ENCODE peak calls at places on chromosome 18, in five cellular contexts. One of them, this sample, is unnamed.

GRCh38 chr18:8084160-8084559 is 517.0 kb downstream of the PTPRM start:
- DNase-seq in heart left ventricle: peak
- DNase-seq in sigmoid colon: no peak
- DNase-seq in fibroblast of gingiva: peak
- DNase-seq in stimulated activated CD4-positive, alpha-beta T cell treated with anti-CD3 and anti-CD28 coated beads, Interleukin-4, amount 100 ng/mL, for 4 hours: no peak
- DNase-seq in this sample: no peak

GRCh38 chr18:22342625-22343024 is 75.1 kb downstream of the CTAGE1 start:
- DNase-seq in heart left ventricle: no peak
- DNase-seq in sigmoid colon: no peak
- DNase-seq in fibroblast of gingiva: no peak
- DNase-seq in stimulated activated CD4-positive, alpha-beta T cell treated with anti-CD3 and anti-CD28 coated beads, Interleukin-4, amount 100 ng/mL, for 4 hours: no peak
- DNase-seq in this sample: no peak

GRCh38 chr18:34514238-34514637 is 195.9 kb upstream of the DTNA start:
- DNase-seq in heart left ventricle: no peak
- DNase-seq in sigmoid colon: no peak
- DNase-seq in fibroblast of gingiva: no peak
- DNase-seq in stimulated activated CD4-positive, alpha-beta T cell treated with anti-CD3 and anti-CD28 coated beads, Interleukin-4, amount 100 ng/mL, for 4 hours: no peak
- DNase-seq in this sample: no peak

GRCh38 chr18:50473896-50474295 is 86.0 kb upstream of the MAPK4 start:
- DNase-seq in heart left ventricle: no peak
- DNase-seq in sigmoid colon: no peak
- DNase-seq in fibroblast of gingiva: no peak
- DNase-seq in stimulated activated CD4-positive, alpha-beta T cell treated with anti-CD3 and anti-CD28 coated beads, Interleukin-4, amount 100 ng/mL, for 4 hours: no peak
- DNase-seq in this sample: no peak

GRCh38 chr18:25298853-25299274 is 53.1 kb downstream of the ZNF521 start:
- DNase-seq in heart left ventricle: peak
- DNase-seq in sigmoid colon: no peak
- DNase-seq in fibroblast of gingiva: peak
- DNase-seq in stimulated activated CD4-positive, alpha-beta T cell treated with anti-CD3 and anti-CD28 coated beads, Interleukin-4, amount 100 ng/mL, for 4 hours: no peak
- DNase-seq in this sample: no peak

GRCh38 chr18:2656237-2657042 is 914 bp downstream of the SMCHD1 start:
- DNase-seq in heart left ventricle: peak
- DNase-seq in sigmoid colon: peak
- DNase-seq in fibroblast of gingiva: peak
- DNase-seq in stimulated activated CD4-positive, alpha-beta T cell treated with anti-CD3 and anti-CD28 coated beads, Interleukin-4, amount 100 ng/mL, for 4 hours: peak
- DNase-seq in this sample: no peak

GRCh38 chr18:49814147-49814499 is 790 bp upstream of the ACAA2 start:
- DNase-seq in heart left ventricle: peak
- DNase-seq in sigmoid colon: peak
- DNase-seq in fibroblast of gingiva: peak
- DNase-seq in stimulated activated CD4-positive, alpha-beta T cell treated with anti-CD3 and anti-CD28 coated beads, Interleukin-4, amount 100 ng/mL, for 4 hours: peak
- DNase-seq in this sample: no peak

GRCh38 chr18:79560042-79560860 is 119.4 kb upstream of the CTDP1 start:
- DNase-seq in heart left ventricle: no peak
- DNase-seq in sigmoid colon: peak
- DNase-seq in fibroblast of gingiva: no peak
- DNase-seq in stimulated activated CD4-positive, alpha-beta T cell treated with anti-CD3 and anti-CD28 coated beads, Interleukin-4, amount 100 ng/mL, for 4 hours: no peak
- DNase-seq in this sample: no peak

GRCh38 chr18:76468345-76469275 is 26.4 kb downstream of the ZNF516 start:
- DNase-seq in heart left ventricle: no peak
- DNase-seq in sigmoid colon: peak
- DNase-seq in fibroblast of gingiva: no peak
- DNase-seq in stimulated activated CD4-positive, alpha-beta T cell treated with anti-CD3 and anti-CD28 coated beads, Interleukin-4, amount 100 ng/mL, for 4 hours: no peak
- DNase-seq in this sample: no peak

GRCh38 chr18:47946889-47947288 is 16.4 kb upstream of the SMAD2 start:
- DNase-seq in heart left ventricle: no peak
- DNase-seq in sigmoid colon: no peak
- DNase-seq in fibroblast of gingiva: no peak
- DNase-seq in stimulated activated CD4-positive, alpha-beta T cell treated with anti-CD3 and anti-CD28 coated beads, Interleukin-4, amount 100 ng/mL, for 4 hours: no peak
- DNase-seq in this sample: no peak

GRCh38 chr18:32867330-32867729 is 94.5 kb upstream of the KLHL14 start:
- DNase-seq in heart left ventricle: no peak
- DNase-seq in sigmoid colon: no peak
- DNase-seq in fibroblast of gingiva: no peak
- DNase-seq in stimulated activated CD4-positive, alpha-beta T cell treated with anti-CD3 and anti-CD28 coated beads, Interleukin-4, amount 100 ng/mL, for 4 hours: no peak
- DNase-seq in this sample: no peak

GRCh38 chr18:36112302-36112701 is 16.8 kb downstream of the SLC39A6 start:
- DNase-seq in heart left ventricle: no peak
- DNase-seq in sigmoid colon: no peak
- DNase-seq in fibroblast of gingiva: no peak
- DNase-seq in stimulated activated CD4-positive, alpha-beta T cell treated with anti-CD3 and anti-CD28 coated beads, Interleukin-4, amount 100 ng/mL, for 4 hours: no peak
- DNase-seq in this sample: no peak

GRCh38 chr18:7870855-7871254 is 303.7 kb downstream of the PTPRM start:
- DNase-seq in heart left ventricle: no peak
- DNase-seq in sigmoid colon: no peak
- DNase-seq in fibroblast of gingiva: peak
- DNase-seq in stimulated activated CD4-positive, alpha-beta T cell treated with anti-CD3 and anti-CD28 coated beads, Interleukin-4, amount 100 ng/mL, for 4 hours: no peak
- DNase-seq in this sample: no peak

GRCh38 chr18:43422483-43422882 is 145.2 kb upstream of the SYT4 start:
- DNase-seq in heart left ventricle: no peak
- DNase-seq in sigmoid colon: no peak
- DNase-seq in fibroblast of gingiva: no peak
- DNase-seq in stimulated activated CD4-positive, alpha-beta T cell treated with anti-CD3 and anti-CD28 coated beads, Interleukin-4, amount 100 ng/mL, for 4 hours: no peak
- DNase-seq in this sample: no peak

GRCh38 chr18:37537868-37538525 is 27.6 kb downstream of the CELF4 start:
- DNase-seq in heart left ventricle: peak
- DNase-seq in sigmoid colon: peak
- DNase-seq in fibroblast of gingiva: peak
- DNase-seq in stimulated activated CD4-positive, alpha-beta T cell treated with anti-CD3 and anti-CD28 coated beads, Interleukin-4, amount 100 ng/mL, for 4 hours: no peak
- DNase-seq in this sample: no peak